ENCODE peak calls at places on chromosomes 4 and X, in four cellular contexts. One of them, this sample, is unnamed.

GRCh38 chr4:73850261-73850970 is 2.7 kb upstream of the PF4V1 start:
- DNase-seq in HepG2: no peak
- DNase-seq in K562: no peak
- DNase-seq in GM12878: no peak
- DNase-seq in this sample: no peak

GRCh38 chr4:1866095-1866755 is 5.0 kb upstream of the NSD2 start:
- DNase-seq in HepG2: no peak
- DNase-seq in K562: no peak
- DNase-seq in GM12878: no peak
- DNase-seq in this sample: no peak

GRCh38 chr4:108834787-108835384 is 72.0 kb upstream of the ETNPPL start:
- DNase-seq in HepG2: peak
- DNase-seq in K562: peak
- DNase-seq in GM12878: no peak
- DNase-seq in this sample: peak

GRCh38 chrX:35006361-35006760 is 63.8 kb downstream of the FAM47B start:
- DNase-seq in HepG2: no peak
- DNase-seq in GM12878: no peak
- DNase-seq in K562: no peak
- DNase-seq in this sample: no peak

GRCh38 chrX:36431819-36432218 is 512.3 kb downstream of the CFAP47 start:
- DNase-seq in GM12878: no peak
- DNase-seq in HepG2: no peak
- DNase-seq in K562: no peak
- DNase-seq in this sample: no peak

GRCh38 chr4:78904143-78904542 is 35.1 kb downstream of the PAQR3 start:
- DNase-seq in HepG2: no peak
- DNase-seq in GM12878: no peak
- DNase-seq in K562: no peak
- DNase-seq in this sample: no peak

GRCh38 chr4:173526034-173526482 is 4.0 kb downstream of the HAND2 start:
- DNase-seq in HepG2: no peak
- DNase-seq in K562: peak
- DNase-seq in GM12878: no peak
- DNase-seq in this sample: no peak

GRCh38 chr4:139753686-139754085 is 88.1 kb downstream of the MGST2 start:
- DNase-seq in HepG2: no peak
- DNase-seq in GM12878: no peak
- DNase-seq in K562: no peak
- DNase-seq in this sample: no peak

GRCh38 chr4:113979157-113979972 is at the start of gene ARSJ:
- DNase-seq in K562: no peak
- DNase-seq in HepG2: no peak
- DNase-seq in GM12878: no peak
- DNase-seq in this sample: peak

GRCh38 chrX:103669745-103670144 is 16.8 kb downstream of the MORF4L2 start:
- DNase-seq in GM12878: no peak
- DNase-seq in K562: peak
- DNase-seq in HepG2: no peak
- DNase-seq in this sample: no peak

GRCh38 chr4:137253949-137254348 is 278.3 kb downstream of the PCDH18 start:
- DNase-seq in K562: no peak
- DNase-seq in GM12878: no peak
- DNase-seq in HepG2: no peak
- DNase-seq in this sample: no peak

GRCh38 chrX:48753708-48754107 is 7.8 kb upstream of the GLOD5 start:
- DNase-seq in GM12878: no peak
- DNase-seq in K562: no peak
- DNase-seq in HepG2: no peak
- DNase-seq in this sample: no peak

GRCh38 chr4:149735796-149736195 is 79.8 kb downstream of the IQCM start:
- DNase-seq in GM12878: no peak
- DNase-seq in K562: no peak
- DNase-seq in HepG2: no peak
- DNase-seq in this sample: no peak

GRCh38 chr4:113838421-113838820 is 76.9 kb upstream of the CAMK2D start:
- DNase-seq in HepG2: no peak
- DNase-seq in K562: no peak
- DNase-seq in GM12878: no peak
- DNase-seq in this sample: no peak

GRCh38 chrX:64202808-64203320 is 2.6 kb downstream of the AMER1 start:
- DNase-seq in HepG2: no peak
- DNase-seq in GM12878: no peak
- DNase-seq in K562: no peak
- DNase-seq in this sample: no peak

GRCh38 chrX:352582-353314 is 34.0 kb downstream of the PPP2R3B start:
- DNase-seq in K562: no peak
- DNase-seq in GM12878: no peak
- DNase-seq in HepG2: no peak
- DNase-seq in this sample: no peak

GRCh38 chrX:46574941-46575381 is 1.4 kb downstream of the CHST7 start:
- DNase-seq in HepG2: no peak
- DNase-seq in GM12878: no peak
- DNase-seq in K562: no peak
- DNase-seq in this sample: no peak

GRCh38 chrX:39898147-39898546 is 199.6 kb downstream of the BCOR start:
- DNase-seq in K562: no peak
- DNase-seq in HepG2: no peak
- DNase-seq in GM12878: no peak
- DNase-seq in this sample: no peak

GRCh38 chrX:39895228-39896110 is 202.3 kb downstream of the BCOR start:
- DNase-seq in GM12878: no peak
- DNase-seq in K562: no peak
- DNase-seq in HepG2: no peak
- DNase-seq in this sample: no peak

GRCh38 chrX:39899059-39899458 is 198.7 kb downstream of the BCOR start:
- DNase-seq in GM12878: no peak
- DNase-seq in K562: no peak
- DNase-seq in HepG2: no peak
- DNase-seq in this sample: no peak

GRCh38 chrX:39896951-39897740 is 200.6 kb downstream of the BCOR start:
- DNase-seq in K562: no peak
- DNase-seq in HepG2: peak
- DNase-seq in GM12878: no peak
- DNase-seq in this sample: peak

DNA sequence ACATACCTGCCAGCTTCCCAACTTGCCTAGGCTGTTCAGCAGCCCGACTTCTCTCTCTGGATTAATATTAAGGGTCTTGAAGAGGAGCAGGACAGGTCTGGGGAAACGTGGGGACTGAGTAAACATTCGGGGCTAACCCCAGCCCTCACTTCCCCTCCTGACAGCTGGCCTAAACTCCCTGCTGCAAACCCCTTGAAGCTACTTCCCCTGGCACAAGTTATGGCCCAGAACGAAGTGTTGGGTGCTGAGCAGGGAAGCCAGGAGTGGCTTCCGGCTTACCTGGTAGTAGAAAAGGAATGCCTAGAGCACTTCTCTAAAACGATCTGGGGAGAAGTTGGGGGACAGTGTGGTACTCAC is 200.0 kb downstream of the BCOR start:
- DNase-seq in HepG2: no peak
- DNase-seq in K562: no peak
- DNase-seq in GM12878: no peak
- DNase-seq in this sample: no peak
- TF ChIP-seq FOXK2 in HepG2: no peak
- TF ChIP-seq FOXK2 in K562: no peak
- TF ChIP-seq FOXK2 in GM12878: no peak
- TF ChIP-seq FOXK2 in this sample: no peak

GRCh38 chr4:134327274-134328122 is 125.9 kb upstream of the PABPC4L start:
- DNase-seq in GM12878: no peak
- DNase-seq in K562: peak
- DNase-seq in HepG2: no peak
- DNase-seq in this sample: no peak
- TF ChIP-seq FOXK2 in GM12878: no peak
- TF ChIP-seq FOXK2 in K562: peak
- TF ChIP-seq FOXK2 in HepG2: no peak
- TF ChIP-seq FOXK2 in this sample: no peak

GRCh38 chrX:96682516-96682915 is 2.1 kb upstream of the DIAPH2 start:
- DNase-seq in GM12878: no peak
- DNase-seq in K562: no peak
- DNase-seq in HepG2: no peak
- DNase-seq in this sample: no peak
- TF ChIP-seq FOXK2 in GM12878: no peak
- TF ChIP-seq FOXK2 in K562: no peak
- TF ChIP-seq FOXK2 in HepG2: no peak
- TF ChIP-seq FOXK2 in this sample: no peak

GRCh38 chr4:52635560-52635959 is 23.5 kb downstream of the USP46 start:
- DNase-seq in HepG2: no peak
- DNase-seq in GM12878: no peak
- DNase-seq in K562: no peak
- DNase-seq in this sample: no peak
- TF ChIP-seq FOXK2 in HepG2: no peak
- TF ChIP-seq FOXK2 in GM12878: no peak
- TF ChIP-seq FOXK2 in K562: no peak
- TF ChIP-seq FOXK2 in this sample: no peak

GRCh38 chr4:121072836-121073362 is 564 bp upstream of the NDNF start:
- DNase-seq in GM12878: no peak
- DNase-seq in K562: no peak
- DNase-seq in HepG2: no peak
- DNase-seq in this sample: no peak
- TF ChIP-seq FOXK2 in GM12878: no peak
- TF ChIP-seq FOXK2 in K562: no peak
- TF ChIP-seq FOXK2 in HepG2: no peak
- TF ChIP-seq FOXK2 in this sample: no peak

This sample was measured in HEK293T.